ENCODE peak calls at places on chromosomes 1 and 21, in five cellular contexts. Q is tibial artery, H is upper lobe of right lung, F is brain microvascular endothelial cell, Z is fibroblast of pulmonary artery. I is an unnamed sample.

GRCh38 chr1:112852276-112852675 is 103.7 kb downstream of the SLC16A1 start:
- DNase-seq in Q (no peak), H (no peak), F (no peak), Z (no peak), I (no peak)

GRCh38 chr1:5975133-5975880 is 16.9 kb downstream of the NPHP4 start:
- DNase-seq in Q (no peak), H (peak), F (peak), Z (peak), I (peak)

GRCh38 chr1:232538224-232538942 is 91.5 kb downstream of the SIPA1L2 start:
- DNase-seq in Q (no peak), H (no peak), F (peak), Z (peak), I (no peak)

GRCh38 chr1:203318229-203318517 is 12.9 kb downstream of the BTG2 start:
- DNase-seq in Q (no peak), H (no peak), F (no peak), Z (no peak), I (no peak)

GRCh38 chr1:159996653-159997052 is 35.1 kb downstream of the PIGM start:
- DNase-seq in Q (no peak), H (no peak), F (peak), Z (peak), I (peak)

GRCh38 chr1:109959974-109960744 is 24.4 kb upstream of the AHCYL1 start:
- DNase-seq in Q (no peak), H (no peak), F (peak), Z (peak), I (peak)

GRCh38 chr1:56658254-56658653 is 13.1 kb downstream of the PRKAA2 start:
- DNase-seq in Q (no peak), H (no peak), F (no peak), Z (no peak), I (no peak)

GRCh38 chr1:211653907-211654553 is 21.4 kb downstream of the NEK2 start:
- DNase-seq in Q (no peak), H (peak), F (no peak), Z (peak), I (no peak)

GRCh38 chr1:25694591-25695007 is 78.0 kb downstream of the MAN1C1 start:
- DNase-seq in Q (no peak), H (no peak), F (no peak), Z (peak), I (peak)

GRCh38 chr1:62295921-62296451 is 23.2 kb downstream of the KANK4 start:
- DNase-seq in Q (no peak), H (no peak), F (peak), Z (peak), I (peak)

GRCh38 chr1:70504176-70504820 is 93.2 kb downstream of the CTH start:
- DNase-seq in Q (no peak), H (no peak), F (peak), Z (peak), I (peak)

GRCh38 chr1:22500476-22500875 is 48.8 kb downstream of the ZBTB40 start:
- DNase-seq in Q (no peak), H (peak), F (peak), Z (peak), I (peak)

GRCh38 chr1:84573481-84573966 is 716 bp downstream of the CTBS start:
- DNase-seq in Q (no peak), H (no peak), F (peak), Z (peak), I (peak)

GRCh38 chr21:14453339-14453738 is 70.4 kb upstream of the HSPA13 start:
- DNase-seq in Q (no peak), H (no peak), F (no peak), Z (no peak), I (no peak)

GRCh38 chr1:55559111-55559510 is 343.9 kb upstream of the USP24 start:
- DNase-seq in Q (no peak), H (no peak), F (no peak), Z (no peak), I (peak)

GRCh38 chr1:230441630-230442029 is 15.5 kb upstream of the PGBD5 start:
- DNase-seq in Q (no peak), H (no peak), F (no peak), Z (no peak), I (no peak)

GRCh38 chr1:172394811-172395210 is 25.7 kb upstream of the C1orf105 start:
- DNase-seq in Q (no peak), H (no peak), F (no peak), Z (no peak), I (no peak)

GRCh38 chr1:75690547-75690946 is 34.0 kb upstream of the ACADM start:
- DNase-seq in Q (no peak), H (no peak), F (no peak), Z (no peak), I (no peak)

GRCh38 chr1:22398656-22399420 is 52.8 kb upstream of the ZBTB40 start:
- DNase-seq in Q (no peak), H (no peak), F (no peak), Z (no peak), I (peak)

GRCh38 chr1:29255134-29255666 is 18.9 kb downstream of the PTPRU start:
- DNase-seq in Q (peak), H (peak), F (no peak), Z (no peak), I (no peak)

GRCh38 chr1:212531796-212532195 is 76.8 kb upstream of the ATF3 start:
- DNase-seq in Q (no peak), H (no peak), F (no peak), Z (no peak), I (no peak)

GRCh38 chr1:205064741-205065316 is 19.4 kb downstream of the TMEM81 start:
- DNase-seq in Q (peak), H (peak), F (no peak), Z (no peak), I (no peak)

GRCh38 chr1:209956116-209956515 is 18.1 kb downstream of the SYT14 start:
- DNase-seq in Q (no peak), H (no peak), F (no peak), Z (no peak), I (no peak)

GRCh38 chr1:56584910-56585528 is 5.7 kb upstream of the PLPP3 start:
- DNase-seq in Q (no peak), H (no peak), F (peak), Z (peak), I (peak)

GRCh38 chr1:48803474-48803873 is 26.8 kb upstream of the BEND5 start:
- DNase-seq in Q (no peak), H (no peak), F (no peak), Z (no peak), I (no peak)

GRCh38 chr1:8598783-8599182 is 218.7 kb downstream of the RERE start:
- DNase-seq in Q (no peak), H (no peak), F (no peak), Z (peak), I (peak)

GRCh38 chr1:206041640-206042039 is 11.3 kb upstream of the RHEX start:
- DNase-seq in Q (no peak), H (no peak), F (no peak), Z (no peak), I (no peak)

GRCh38 chr1:108785264-108785663 is 38.8 kb downstream of the STXBP3 start:
- DNase-seq in Q (no peak), H (no peak), F (no peak), Z (no peak), I (no peak)

GRCh38 chr21:33976082-33976979 is 60.7 kb upstream of the ATP5PO start:
- DNase-seq in Q (peak), H (no peak), F (peak), Z (peak), I (peak)

GRCh38 chr1:54557956-54558355 is 9.9 kb downstream of the ACOT11 start:
- DNase-seq in Q (no peak), H (no peak), F (no peak), Z (no peak), I (no peak)

DNA sequence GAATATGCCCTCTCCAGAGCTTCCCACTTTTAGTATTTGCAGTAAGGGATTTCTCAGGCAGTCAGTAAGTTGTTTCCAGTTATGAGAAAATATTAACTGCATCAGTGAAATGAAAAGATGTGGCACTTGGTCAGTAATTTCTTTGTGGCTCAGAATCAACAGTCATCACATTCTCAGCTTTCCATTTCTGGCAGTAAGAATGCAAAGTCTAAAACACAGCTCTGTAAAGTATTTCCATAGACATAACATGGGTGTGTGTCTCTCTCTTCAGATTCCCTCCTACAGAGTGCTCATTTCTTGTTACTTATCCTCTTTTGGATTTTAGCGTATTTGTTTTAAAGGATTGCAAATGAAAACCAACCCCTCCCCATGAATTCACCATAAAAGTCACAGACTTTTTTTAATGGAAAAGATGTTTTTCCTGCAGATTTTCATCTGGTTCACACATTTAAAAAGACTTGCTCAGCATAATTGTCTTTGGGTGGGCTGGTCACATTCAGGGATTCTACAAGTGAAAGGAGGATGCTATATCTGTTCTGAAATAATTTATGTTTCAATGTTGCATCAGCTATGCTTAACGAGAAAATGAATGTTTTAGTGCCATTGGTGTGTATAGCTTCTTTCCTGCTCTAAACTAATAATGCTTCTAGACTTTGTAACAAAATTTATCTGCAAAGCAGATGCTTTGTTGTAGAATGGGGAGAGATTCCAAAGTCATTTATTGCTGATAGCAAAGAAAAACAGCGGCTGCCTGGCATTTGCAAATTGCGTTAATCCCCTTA is 34.5 kb upstream of the CD55 start:
- DNase-seq in Q (no peak), H (no peak), F (no peak), Z (no peak), I (peak)
- TF ChIP-seq CTCF in Q (no peak), H (no peak), F (no peak), Z (no peak), I (no peak)

DNA sequence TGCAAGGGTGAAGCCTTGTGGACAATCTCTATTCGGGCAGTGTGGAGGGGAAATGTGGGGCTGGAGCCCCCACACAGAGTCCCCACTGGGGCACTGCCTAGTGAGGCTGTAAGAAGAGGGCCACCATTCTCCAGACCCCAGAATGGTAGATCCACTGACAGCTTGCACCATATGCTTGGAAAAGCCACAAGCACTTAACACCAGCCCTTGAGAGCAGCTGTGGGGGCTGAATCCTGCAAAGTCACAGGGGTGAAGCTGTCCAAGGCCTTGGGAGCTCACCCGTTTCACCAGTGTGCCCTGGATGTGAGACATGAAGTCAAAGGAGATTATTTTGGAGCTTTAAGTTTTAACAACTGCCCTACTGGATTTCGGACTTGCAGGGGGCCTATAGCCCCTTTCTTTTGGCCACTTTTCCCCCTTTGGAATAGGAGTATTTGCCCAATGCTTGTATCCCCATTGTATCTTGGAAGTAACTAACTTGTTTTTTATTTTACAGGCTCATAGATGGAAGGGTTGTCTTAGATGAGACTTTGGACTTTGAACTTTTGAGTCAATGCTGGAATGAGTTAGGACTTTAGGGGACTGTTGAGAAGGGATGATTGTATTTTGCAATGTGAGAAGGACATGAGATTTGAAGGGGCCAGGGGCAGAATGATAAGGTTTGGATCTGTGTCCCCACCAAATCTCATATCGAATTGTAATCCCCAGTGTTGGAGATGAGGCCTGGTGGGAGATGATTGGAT is 16.3 kb upstream of the COL6A1 start:
- DNase-seq in Q (no peak), H (no peak), F (no peak), Z (no peak), I (no peak)
- H3K4me3 ChIP-seq in Q (no peak), H (no peak), F (no peak), Z (no peak), I (no peak)

DNA sequence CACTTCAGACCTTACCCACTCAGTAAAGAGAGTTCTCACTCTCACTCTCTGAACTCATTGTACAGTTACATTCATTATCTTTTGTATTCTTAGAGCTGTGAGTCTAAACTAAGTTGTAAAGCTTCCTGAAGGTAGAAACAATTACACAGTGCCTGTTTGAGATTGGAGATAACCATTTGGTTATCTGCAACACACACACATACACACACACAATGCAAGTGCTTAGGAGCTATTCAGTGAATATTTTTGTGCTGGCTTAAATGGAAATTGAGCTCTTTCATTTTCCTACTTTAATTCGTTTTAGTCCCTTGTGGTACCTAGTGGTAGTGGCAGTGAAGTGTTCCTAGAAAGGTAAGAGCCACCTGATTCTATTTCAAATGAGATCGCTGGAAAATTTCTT is 19.9 kb downstream of the KPNA6 start:
- DNase-seq in Q (no peak), H (no peak), F (no peak), Z (no peak), I (no peak)
- TF ChIP-seq CTCF in Q (no peak), H (no peak), F (no peak), Z (no peak), I (no peak)

DNA sequence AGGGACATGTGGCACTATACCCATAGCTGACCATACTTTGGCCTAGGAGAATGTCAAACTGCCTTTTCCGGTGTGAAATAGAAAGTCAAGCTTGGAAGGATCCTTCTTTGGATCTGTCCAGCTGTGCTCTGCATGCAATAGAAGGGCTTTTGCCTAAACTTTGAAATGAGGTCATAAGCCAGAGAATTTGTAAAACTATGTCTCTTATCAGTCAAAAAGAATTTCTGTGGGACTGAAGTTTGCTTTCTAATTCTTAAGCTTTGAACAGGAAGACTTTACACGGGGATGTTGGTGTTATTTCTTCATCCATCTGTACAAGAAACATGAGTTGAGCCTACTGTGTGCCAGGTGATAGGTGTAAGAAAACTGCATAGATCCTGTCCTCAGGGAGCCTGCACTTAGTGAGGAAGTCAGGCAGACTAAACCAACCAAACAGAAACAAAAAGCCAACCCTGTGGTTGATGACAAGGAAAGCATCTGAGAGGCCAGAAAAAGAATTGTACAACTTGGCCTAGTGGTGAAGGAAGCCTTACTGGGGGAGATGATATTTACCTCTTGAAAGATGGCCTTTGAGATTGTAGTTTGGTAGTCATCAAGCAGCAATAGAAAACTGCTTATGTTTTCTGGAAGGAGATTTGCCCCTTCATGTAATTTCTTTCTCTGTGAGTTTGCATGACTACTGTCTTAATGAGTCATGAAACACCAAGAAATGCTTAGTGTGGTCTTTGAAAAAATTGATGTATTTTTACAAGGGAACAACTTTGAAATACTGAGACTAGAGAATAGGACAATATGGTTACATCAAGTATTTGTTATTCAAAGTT is 24.8 kb downstream of the TGFB2 start:
- DNase-seq in Q (no peak), H (no peak), F (peak), Z (peak), I (peak)
- H3K4me3 ChIP-seq in Q (no peak), H (no peak), F (no peak), Z (no peak), I (peak)

GRCh38 chr1:40532062-40532389 is 589 bp downstream of the ZNF684 start:
- DNase-seq in Q (no peak), H (no peak), F (no peak), Z (no peak), I (no peak)

GRCh38 chr1:40532844-40533424 is 1.5 kb downstream of the ZNF684 start:
- DNase-seq in Q (no peak), H (no peak), F (peak), Z (peak), I (peak)

GRCh38 chr1:40530735-40531380 is 579 bp upstream of the ZNF684 start:
- DNase-seq in Q (no peak), H (no peak), F (peak), Z (peak), I (no peak)

GRCh38 chr1:40534589-40534988 is 3.2 kb downstream of the ZNF684 start:
- DNase-seq in Q (no peak), H (no peak), F (no peak), Z (no peak), I (no peak)

GRCh38 chr1:40531381-40532061 is at the start of gene ZNF684:
- DNase-seq in Q (peak), H (peak), F (peak), Z (peak), I (peak)
- TF ChIP-seq CTCF in Q (no peak), H (no peak), F (no peak), Z (no peak), I (no peak)

GRCh38 chr1:116908821-116909510 is 750 bp upstream of the PTGFRN start:
- DNase-seq in Q (no peak), H (no peak), F (no peak), Z (no peak), I (no peak)
- H3K4me3 ChIP-seq in Q (peak), H (peak), F (peak), Z (peak), I (peak)

GRCh38 chr1:145858238-145858936 is 494 bp downstream of the PIAS3 start:
- DNase-seq in Q (peak), H (peak), F (no peak), Z (peak), I (peak)
- TF ChIP-seq CTCF in Q (no peak), H (no peak), F (peak), Z (no peak), I (peak)

I was measured in fibroblast of the aortic adventitia.